ENCODE peak calls at places on chromosome 13, in ten cellular contexts. One of them, this sample, is unnamed.

GRCh38 chr13:26300140-26300539 is 46.2 kb downstream of the CDK8 start:
- DNase-seq in fibroblast of mammary gland: peak
- DNase-seq in ascending aorta: no peak
- DNase-seq in mucosa of descending colon: no peak
- DNase-seq in heart right ventricle: no peak
- DNase-seq in PC-3: peak
- DNase-seq in foreskin fibroblast: peak
- DNase-seq in cardiac muscle cell: no peak
- DNase-seq in H9: no peak
- DNase-seq in lung: no peak
- DNase-seq in this sample: no peak

GRCh38 chr13:31452525-31452924 is 252.8 kb downstream of the B3GLCT start:
- DNase-seq in lung: no peak
- DNase-seq in fibroblast of mammary gland: no peak
- DNase-seq in mucosa of descending colon: no peak
- DNase-seq in cardiac muscle cell: no peak
- DNase-seq in PC-3: no peak
- DNase-seq in heart right ventricle: no peak
- DNase-seq in H9: no peak
- DNase-seq in foreskin fibroblast: no peak
- DNase-seq in ascending aorta: no peak
- DNase-seq in this sample: no peak

GRCh38 chr13:55937180-55937579 is 1203.5 kb upstream of the PRR20A start:
- DNase-seq in foreskin fibroblast: no peak
- DNase-seq in ascending aorta: no peak
- DNase-seq in lung: no peak
- DNase-seq in mucosa of descending colon: no peak
- DNase-seq in cardiac muscle cell: no peak
- DNase-seq in H9: no peak
- DNase-seq in fibroblast of mammary gland: no peak
- DNase-seq in PC-3: no peak
- DNase-seq in heart right ventricle: no peak
- DNase-seq in this sample: no peak

GRCh38 chr13:110092869-110093268 is 214.1 kb downstream of the COL4A1 start:
- DNase-seq in PC-3: no peak
- DNase-seq in ascending aorta: no peak
- DNase-seq in lung: no peak
- DNase-seq in H9: peak
- DNase-seq in cardiac muscle cell: no peak
- DNase-seq in foreskin fibroblast: peak
- DNase-seq in mucosa of descending colon: no peak
- DNase-seq in fibroblast of mammary gland: peak
- DNase-seq in heart right ventricle: no peak
- DNase-seq in this sample: no peak

GRCh38 chr13:107807306-107808073 is 407.8 kb downstream of the LIG4 start:
- DNase-seq in fibroblast of mammary gland: no peak
- DNase-seq in foreskin fibroblast: no peak
- DNase-seq in H9: no peak
- DNase-seq in mucosa of descending colon: no peak
- DNase-seq in lung: no peak
- DNase-seq in heart right ventricle: no peak
- DNase-seq in PC-3: peak
- DNase-seq in ascending aorta: no peak
- DNase-seq in cardiac muscle cell: no peak
- DNase-seq in this sample: no peak

GRCh38 chr13:60032836-60033235 is 130.9 kb downstream of the DIAPH3 start:
- DNase-seq in foreskin fibroblast: no peak
- DNase-seq in mucosa of descending colon: no peak
- DNase-seq in PC-3: no peak
- DNase-seq in fibroblast of mammary gland: peak
- DNase-seq in heart right ventricle: no peak
- DNase-seq in lung: no peak
- DNase-seq in cardiac muscle cell: no peak
- DNase-seq in ascending aorta: no peak
- DNase-seq in H9: no peak
- DNase-seq in this sample: no peak

GRCh38 chr13:39209731-39210633 is 171.7 kb downstream of the NHLRC3 start:
- DNase-seq in lung: no peak
- DNase-seq in H9: no peak
- DNase-seq in fibroblast of mammary gland: peak
- DNase-seq in mucosa of descending colon: no peak
- DNase-seq in PC-3: no peak
- DNase-seq in ascending aorta: no peak
- DNase-seq in foreskin fibroblast: no peak
- DNase-seq in heart right ventricle: no peak
- DNase-seq in cardiac muscle cell: no peak
- DNase-seq in this sample: no peak

GRCh38 chr13:30835442-30835841 is 70.6 kb upstream of the MEDAG start:
- DNase-seq in heart right ventricle: no peak
- DNase-seq in ascending aorta: no peak
- DNase-seq in foreskin fibroblast: no peak
- DNase-seq in lung: no peak
- DNase-seq in mucosa of descending colon: no peak
- DNase-seq in cardiac muscle cell: no peak
- DNase-seq in PC-3: no peak
- DNase-seq in H9: no peak
- DNase-seq in fibroblast of mammary gland: no peak
- DNase-seq in this sample: no peak

GRCh38 chr13:23743269-23743668 is 145.9 kb downstream of the MIPEP start:
- DNase-seq in mucosa of descending colon: no peak
- DNase-seq in cardiac muscle cell: no peak
- DNase-seq in fibroblast of mammary gland: no peak
- DNase-seq in ascending aorta: no peak
- DNase-seq in foreskin fibroblast: no peak
- DNase-seq in PC-3: peak
- DNase-seq in heart right ventricle: no peak
- DNase-seq in H9: no peak
- DNase-seq in lung: no peak
- DNase-seq in this sample: no peak

GRCh38 chr13:44191504-44192171 is 182.0 kb upstream of the SERP2 start:
- DNase-seq in fibroblast of mammary gland: peak
- DNase-seq in cardiac muscle cell: peak
- DNase-seq in PC-3: peak
- DNase-seq in foreskin fibroblast: peak
- DNase-seq in heart right ventricle: peak
- DNase-seq in H9: peak
- DNase-seq in mucosa of descending colon: no peak
- DNase-seq in lung: peak
- DNase-seq in ascending aorta: peak
- DNase-seq in this sample: no peak

GRCh38 chr13:68174905-68175304 is 944.8 kb upstream of the PCDH9 start:
- DNase-seq in heart right ventricle: no peak
- DNase-seq in foreskin fibroblast: no peak
- DNase-seq in lung: no peak
- DNase-seq in cardiac muscle cell: no peak
- DNase-seq in PC-3: no peak
- DNase-seq in ascending aorta: no peak
- DNase-seq in H9: no peak
- DNase-seq in mucosa of descending colon: no peak
- DNase-seq in fibroblast of mammary gland: no peak
- DNase-seq in this sample: no peak

GRCh38 chr13:41005709-41006108 is 13.4 kb downstream of the ELF1 start:
- DNase-seq in lung: no peak
- DNase-seq in heart right ventricle: no peak
- DNase-seq in fibroblast of mammary gland: no peak
- DNase-seq in mucosa of descending colon: no peak
- DNase-seq in PC-3: peak
- DNase-seq in ascending aorta: no peak
- DNase-seq in cardiac muscle cell: no peak
- DNase-seq in H9: no peak
- DNase-seq in foreskin fibroblast: no peak
- DNase-seq in this sample: no peak

GRCh38 chr13:72384186-72384823 is 343.1 kb downstream of the MZT1 start:
- DNase-seq in cardiac muscle cell: no peak
- DNase-seq in ascending aorta: no peak
- DNase-seq in heart right ventricle: no peak
- DNase-seq in lung: no peak
- DNase-seq in mucosa of descending colon: no peak
- DNase-seq in foreskin fibroblast: no peak
- DNase-seq in PC-3: no peak
- DNase-seq in H9: no peak
- DNase-seq in fibroblast of mammary gland: no peak
- DNase-seq in this sample: no peak
- TF ChIP-seq CTCF in cardiac muscle cell: no peak
- TF ChIP-seq CTCF in ascending aorta: no peak
- TF ChIP-seq CTCF in heart right ventricle: no peak
- TF ChIP-seq CTCF in lung: no peak
- TF ChIP-seq CTCF in mucosa of descending colon: no peak
- TF ChIP-seq CTCF in foreskin fibroblast: no peak
- TF ChIP-seq CTCF in PC-3: no peak
- TF ChIP-seq CTCF in H9: peak
- TF ChIP-seq CTCF in fibroblast of mammary gland: no peak
- TF ChIP-seq CTCF in this sample: no peak

DNA sequence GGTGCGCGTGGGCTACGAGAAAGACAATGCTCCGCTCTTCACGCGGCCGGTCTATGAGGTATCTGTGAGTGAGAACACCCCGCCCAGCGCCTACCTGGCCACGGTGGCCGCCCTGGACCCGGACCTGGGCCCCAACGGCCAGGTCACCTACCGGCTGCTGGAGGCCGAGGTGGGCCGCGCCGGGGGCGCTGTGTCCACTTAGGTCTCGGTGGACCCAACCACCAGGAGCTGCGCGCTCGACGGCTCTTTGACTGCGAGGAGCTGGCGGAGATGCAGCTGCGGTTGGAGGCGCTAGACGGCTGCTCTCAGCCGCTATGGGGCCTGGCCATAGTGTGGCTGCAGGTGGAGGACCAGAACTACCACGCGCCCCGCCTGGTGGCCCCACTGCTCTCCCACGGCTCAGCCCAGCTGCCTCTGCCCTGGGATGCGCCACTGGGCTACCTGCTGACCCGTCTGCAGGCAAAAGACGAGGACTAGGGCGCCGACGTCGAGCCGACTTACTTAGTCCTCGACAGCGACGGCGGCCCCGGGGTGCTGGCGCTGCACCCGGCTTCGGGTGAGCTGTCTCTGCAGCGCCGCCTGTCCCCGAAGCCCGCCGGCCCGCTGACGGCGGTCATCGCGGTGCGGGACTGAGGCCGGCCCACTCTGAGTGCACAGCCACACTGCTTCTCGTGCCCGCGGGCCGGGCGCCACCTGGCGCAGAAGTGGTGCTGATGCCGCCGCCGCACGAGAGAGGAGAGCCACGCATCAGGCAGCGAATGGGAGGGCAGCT is 173.0 kb downstream of the OLFM4 start:
- DNase-seq in foreskin fibroblast: no peak
- DNase-seq in PC-3: no peak
- DNase-seq in H9: peak
- DNase-seq in lung: no peak
- DNase-seq in fibroblast of mammary gland: no peak
- DNase-seq in ascending aorta: no peak
- DNase-seq in cardiac muscle cell: peak
- DNase-seq in mucosa of descending colon: peak
- DNase-seq in heart right ventricle: no peak
- DNase-seq in this sample: peak
- TF ChIP-seq CTCF in foreskin fibroblast: no peak
- TF ChIP-seq CTCF in PC-3: no peak
- TF ChIP-seq CTCF in H9: peak
- TF ChIP-seq CTCF in lung: no peak
- TF ChIP-seq CTCF in fibroblast of mammary gland: no peak
- TF ChIP-seq CTCF in ascending aorta: no peak
- TF ChIP-seq CTCF in cardiac muscle cell: peak
- TF ChIP-seq CTCF in mucosa of descending colon: no peak
- TF ChIP-seq CTCF in heart right ventricle: no peak
- TF ChIP-seq CTCF in this sample: no peak

DNA sequence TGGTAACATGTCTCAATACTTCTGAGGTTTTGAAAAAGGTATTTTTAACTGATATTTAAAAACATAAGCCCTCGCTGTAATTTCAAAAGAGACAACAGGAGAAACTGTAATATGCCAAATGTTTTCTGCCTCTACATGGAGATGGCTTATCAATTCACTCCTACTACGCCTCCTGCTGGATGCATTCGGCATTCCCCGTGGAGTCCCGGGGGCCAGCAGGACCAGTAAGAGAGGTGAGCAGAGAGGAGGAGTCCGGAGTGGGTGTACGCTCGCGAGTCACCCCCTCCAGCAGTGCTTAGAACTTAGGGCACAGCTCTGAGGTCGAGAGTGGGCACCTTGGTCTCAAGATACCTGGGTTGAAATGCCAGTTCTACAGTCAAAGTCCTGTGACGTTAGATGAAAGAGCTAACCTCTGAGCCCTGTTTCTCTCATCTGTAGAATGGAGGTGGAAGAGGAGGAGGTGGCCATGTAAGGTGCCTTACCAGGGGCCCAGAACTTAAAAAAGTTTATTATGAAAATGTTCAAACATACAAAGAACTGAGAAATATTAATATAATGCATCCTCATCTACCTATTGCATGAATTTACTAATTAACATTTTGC is 110.2 kb downstream of the STK24 start:
- DNase-seq in H9: peak
- DNase-seq in ascending aorta: no peak
- DNase-seq in PC-3: peak
- DNase-seq in lung: no peak
- DNase-seq in mucosa of descending colon: no peak
- DNase-seq in fibroblast of mammary gland: peak
- DNase-seq in cardiac muscle cell: peak
- DNase-seq in foreskin fibroblast: no peak
- DNase-seq in heart right ventricle: no peak
- DNase-seq in this sample: no peak
- TF ChIP-seq CTCF in H9: peak
- TF ChIP-seq CTCF in ascending aorta: peak
- TF ChIP-seq CTCF in PC-3: peak
- TF ChIP-seq CTCF in lung: no peak
- TF ChIP-seq CTCF in mucosa of descending colon: peak
- TF ChIP-seq CTCF in fibroblast of mammary gland: peak
- TF ChIP-seq CTCF in cardiac muscle cell: peak
- TF ChIP-seq CTCF in foreskin fibroblast: peak
- TF ChIP-seq CTCF in heart right ventricle: peak
- TF ChIP-seq CTCF in this sample: peak

GRCh38 chr13:111664696-111665095 is 344.3 kb downstream of the TEX29 start:
- DNase-seq in foreskin fibroblast: no peak
- DNase-seq in lung: peak
- DNase-seq in fibroblast of mammary gland: no peak
- DNase-seq in mucosa of descending colon: no peak
- DNase-seq in heart right ventricle: no peak
- DNase-seq in PC-3: no peak
- DNase-seq in H9: peak
- DNase-seq in cardiac muscle cell: no peak
- DNase-seq in ascending aorta: no peak
- DNase-seq in this sample: no peak

GRCh38 chr13:111664060-111664459 is 343.6 kb downstream of the TEX29 start:
- DNase-seq in H9: peak
- DNase-seq in heart right ventricle: no peak
- DNase-seq in PC-3: no peak
- DNase-seq in fibroblast of mammary gland: no peak
- DNase-seq in cardiac muscle cell: no peak
- DNase-seq in ascending aorta: no peak
- DNase-seq in foreskin fibroblast: no peak
- DNase-seq in lung: peak
- DNase-seq in mucosa of descending colon: no peak
- DNase-seq in this sample: no peak

GRCh38 chr13:111662451-111662850 is 342.0 kb downstream of the TEX29 start:
- DNase-seq in heart right ventricle: no peak
- DNase-seq in foreskin fibroblast: no peak
- DNase-seq in PC-3: no peak
- DNase-seq in lung: peak
- DNase-seq in cardiac muscle cell: no peak
- DNase-seq in ascending aorta: no peak
- DNase-seq in H9: peak
- DNase-seq in fibroblast of mammary gland: no peak
- DNase-seq in mucosa of descending colon: no peak
- DNase-seq in this sample: no peak

GRCh38 chr13:111662895-111663294 is 342.5 kb downstream of the TEX29 start:
- DNase-seq in H9: no peak
- DNase-seq in ascending aorta: no peak
- DNase-seq in PC-3: no peak
- DNase-seq in cardiac muscle cell: no peak
- DNase-seq in foreskin fibroblast: no peak
- DNase-seq in mucosa of descending colon: no peak
- DNase-seq in lung: no peak
- DNase-seq in heart right ventricle: no peak
- DNase-seq in fibroblast of mammary gland: no peak
- DNase-seq in this sample: no peak

GRCh38 chr13:111663505-111663904 is 343.1 kb downstream of the TEX29 start:
- DNase-seq in ascending aorta: no peak
- DNase-seq in heart right ventricle: no peak
- DNase-seq in lung: no peak
- DNase-seq in foreskin fibroblast: no peak
- DNase-seq in mucosa of descending colon: no peak
- DNase-seq in H9: peak
- DNase-seq in cardiac muscle cell: no peak
- DNase-seq in fibroblast of mammary gland: no peak
- DNase-seq in PC-3: no peak
- DNase-seq in this sample: no peak
- TF ChIP-seq CTCF in ascending aorta: no peak
- TF ChIP-seq CTCF in heart right ventricle: no peak
- TF ChIP-seq CTCF in lung: no peak
- TF ChIP-seq CTCF in foreskin fibroblast: no peak
- TF ChIP-seq CTCF in mucosa of descending colon: no peak
- TF ChIP-seq CTCF in H9: no peak
- TF ChIP-seq CTCF in cardiac muscle cell: no peak
- TF ChIP-seq CTCF in fibroblast of mammary gland: no peak
- TF ChIP-seq CTCF in PC-3: no peak
- TF ChIP-seq CTCF in this sample: no peak